ENCODE peak calls at places on chromosomes 12 and 14, in seven cellular contexts. S is dorsolateral prefrontal cortex; D is CD4-positive, alpha-beta T cell; I is fibroblast of lung; V is colonic mucosa; P is effector memory CD4-positive, alpha-beta T cell; H is astrocyte. T is an unnamed sample.

GRCh38 chr12:83008703-83009102 is 322.0 kb downstream of the TMTC2 start:
- DNase-seq in S (no peak), D (no peak), I (no peak), V (no peak), P (no peak), H (no peak), T (no peak)

GRCh38 chr14:49303952-49304516 is 282.1 kb downstream of the RPS29 start:
- DNase-seq in S (peak), D (no peak), I (peak), V (peak), P (no peak), H (peak), T (peak)

GRCh38 chr14:45156067-45156466 is 20.3 kb downstream of the FANCM start:
- DNase-seq in S (no peak), D (no peak), I (peak), V (no peak), P (no peak), H (peak), T (no peak)

GRCh38 chr12:125070661-125071390 is 5.6 kb downstream of the AACS start:
- DNase-seq in S (no peak), D (no peak), I (no peak), V (no peak), P (no peak), H (no peak), T (no peak)

GRCh38 chr12:47977046-47977771 is 13.8 kb downstream of the TMEM106C start:
- DNase-seq in S (no peak), D (no peak), I (no peak), V (no peak), P (no peak), H (no peak), T (no peak)

GRCh38 chr14:27338012-27338411 is 740.2 kb upstream of the NOVA1 start:
- DNase-seq in S (no peak), D (no peak), I (no peak), V (no peak), P (no peak), H (no peak), T (no peak)

GRCh38 chr12:132689227-132689626 is 1.8 kb downstream of the PXMP2 start:
- DNase-seq in S (no peak), D (no peak), I (no peak), V (peak), P (no peak), H (no peak), T (no peak)

GRCh38 chr12:42686514-42687172 is 97.1 kb upstream of the PRICKLE1 start:
- DNase-seq in S (no peak), D (no peak), I (peak), V (no peak), P (no peak), H (no peak), T (no peak)

GRCh38 chr12:12425616-12426015 is 68.7 kb downstream of the BORCS5 start:
- DNase-seq in S (no peak), D (no peak), I (no peak), V (no peak), P (no peak), H (peak), T (no peak)

GRCh38 chr12:51871918-51872688 is 15.8 kb upstream of the ANKRD33 start:
- DNase-seq in S (no peak), D (no peak), I (no peak), V (no peak), P (no peak), H (no peak), T (no peak)

GRCh38 chr12:130266751-130267150 is 70.9 kb upstream of the PIWIL1 start:
- DNase-seq in S (no peak), D (no peak), I (no peak), V (no peak), P (no peak), H (no peak), T (no peak)

GRCh38 chr14:45169906-45170305 is 34.2 kb downstream of the FANCM start:
- DNase-seq in S (no peak), D (no peak), I (no peak), V (no peak), P (no peak), H (no peak), T (no peak)

GRCh38 chr14:39303100-39303499 is 69.4 kb downstream of the MIA2 start:
- DNase-seq in S (no peak), D (no peak), I (no peak), V (no peak), P (no peak), H (peak), T (no peak)

GRCh38 chr12:53737951-53738833 is 10.9 kb upstream of the CALCOCO1 start:
- DNase-seq in S (no peak), D (peak), I (no peak), V (peak), P (peak), H (no peak), T (peak)

GRCh38 chr14:73237219-73237785 is at the start of gene PAPLN:
- DNase-seq in S (no peak), D (no peak), I (peak), V (peak), P (no peak), H (no peak), T (no peak)

GRCh38 chr12:111692575-111693210 is 6.8 kb downstream of the ACAD10 start:
- DNase-seq in S (no peak), D (no peak), I (no peak), V (no peak), P (no peak), H (no peak), T (no peak)

DNA sequence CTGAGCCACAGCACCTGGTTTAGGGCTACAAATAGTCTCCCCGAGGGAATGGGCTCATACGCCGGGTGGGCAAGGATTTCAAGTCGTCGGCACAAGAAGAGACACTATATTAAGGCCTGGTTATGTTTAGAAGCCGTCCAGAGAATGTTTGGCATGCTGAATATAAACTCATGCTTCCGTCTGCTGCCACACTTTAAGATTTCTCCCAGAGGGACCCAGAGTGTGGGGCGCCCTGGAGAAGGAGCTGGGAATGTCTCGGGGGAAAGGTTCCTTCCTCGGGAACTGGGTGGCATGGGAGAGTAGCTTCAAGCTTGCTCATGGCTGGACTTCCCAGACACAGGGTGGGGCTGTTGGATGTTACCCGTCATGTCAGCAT is 295.7 kb downstream of the CACNA1C start:
- DNase-seq in S (no peak), D (no peak), I (no peak), V (no peak), P (no peak), H (no peak), T (no peak)
- H3K27ac ChIP-seq in S (no peak), D (no peak), I (no peak), V (no peak), P (no peak), H (no peak), T (no peak)

DNA sequence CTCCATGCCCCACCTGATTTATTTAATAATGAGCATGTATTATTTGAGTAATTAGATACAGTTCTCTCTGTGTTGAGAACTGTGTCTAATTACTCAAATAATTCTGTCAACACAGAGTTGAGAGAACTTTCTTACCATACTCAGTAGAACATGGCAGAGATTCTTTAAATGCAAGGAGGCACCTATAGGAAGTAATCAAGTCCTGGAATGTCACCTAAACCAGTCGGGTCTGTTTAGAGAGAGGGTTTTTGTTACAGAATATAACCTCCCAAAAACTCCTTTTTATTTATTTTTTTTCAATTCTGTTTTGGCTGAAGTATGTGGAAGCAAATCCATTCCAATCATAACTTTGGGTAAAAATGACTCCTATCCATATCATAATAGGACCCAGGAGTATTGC is 37.5 kb upstream of the CIT start:
- DNase-seq in S (no peak), D (no peak), I (no peak), V (no peak), P (no peak), H (no peak), T (no peak)
- H3K27ac ChIP-seq in S (no peak), D (no peak), I (no peak), V (no peak), P (no peak), H (no peak), T (no peak)

GRCh38 chr12:117914686-117915085 is 54.1 kb downstream of the KSR2 start:
- DNase-seq in S (no peak), D (no peak), I (no peak), V (no peak), P (no peak), H (no peak), T (no peak)
- H3K27ac ChIP-seq in S (no peak), D (no peak), I (no peak), V (no peak), P (no peak), H (no peak), T (no peak)

GRCh38 chr12:102010265-102010994 is 51.4 kb downstream of the WASHC3 start:
- DNase-seq in S (no peak), D (no peak), I (no peak), V (no peak), P (no peak), H (no peak), T (peak)
- H3K27ac ChIP-seq in S (no peak), D (no peak), I (no peak), V (no peak), P (no peak), H (no peak), T (no peak)

DNA sequence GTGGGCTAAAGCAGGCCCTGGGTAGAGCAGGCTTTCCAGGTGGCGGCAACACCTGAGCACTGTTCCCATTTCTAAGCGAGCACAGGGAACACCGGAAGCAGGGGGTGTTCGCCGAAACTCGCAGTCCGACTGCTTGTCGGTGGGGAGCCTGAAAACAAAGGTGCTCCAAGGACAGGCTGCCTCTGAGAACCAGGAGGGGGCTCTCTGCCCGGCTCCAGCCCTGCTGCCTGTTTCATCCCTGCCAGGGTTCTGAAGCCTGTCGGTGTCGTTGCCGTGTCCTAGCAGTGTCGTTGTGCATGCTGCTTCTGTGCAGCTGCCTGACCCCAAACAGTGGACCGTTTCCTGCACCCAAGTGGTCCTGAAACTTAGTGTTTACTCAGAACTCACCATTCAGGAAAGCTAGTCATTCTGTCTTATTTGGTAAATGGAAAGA is 21.8 kb downstream of the CCNK start:
- DNase-seq in S (no peak), D (no peak), I (no peak), V (no peak), P (no peak), H (no peak), T (no peak)
- H3K27ac ChIP-seq in S (no peak), D (no peak), I (no peak), V (no peak), P (no peak), H (no peak), T (no peak)